ENCODE peak calls at places on chromosomes 12 and 14, in four cellular contexts. V is GM12878, G is SK-N-SH, K is K562. B is an unnamed sample.
A peak's percentile ranks its signal among the peaks of the same experiment; 100 is the strongest.

GRCh38 chr12:70831538-70831937 is 89.0 kb downstream of the PTPRR start:
- DNase-seq in K (peak; percentile 18), V (no peak), G (no peak), B (no peak)

GRCh38 chr14:48325486-48325885 is 650.1 kb upstream of the MDGA2 start:
- DNase-seq in G (no peak), V (no peak), K (no peak), B (no peak)

GRCh38 chr14:104800600-104801283 is at the start of gene ZBTB42:
- DNase-seq in V (no peak), G (peak; percentile 89), K (peak; percentile 77), B (peak; percentile 54)

GRCh38 chr14:54331516-54331915 is 65.3 kb upstream of the CDKN3 start:
- DNase-seq in G (no peak), V (no peak), K (no peak), B (no peak)

GRCh38 chr14:74973003-74973614 is 17.7 kb upstream of the PGF start:
- DNase-seq in V (no peak), G (peak; percentile 47), K (no peak), B (no peak)

GRCh38 chr12:8032242-8033152 is at the start of gene FOXJ2:
- DNase-seq in G (peak; percentile 91), V (no peak), K (peak; percentile 73), B (peak; percentile 11)

GRCh38 chr14:51962678-51963077 is 26.7 kb upstream of the RTRAF start:
- DNase-seq in G (no peak), V (no peak), K (no peak), B (no peak)

GRCh38 chr12:84719997-84720396 is 192.6 kb downstream of the SLC6A15 start:
- DNase-seq in G (no peak), K (no peak), V (no peak), B (no peak)

GRCh38 chr14:59228416-59228815 is 39.9 kb downstream of the DAAM1 start:
- DNase-seq in G (no peak), V (no peak), K (no peak), B (no peak)

GRCh38 chr12:24595652-24596235 is 353.2 kb downstream of the BCAT1 start:
- DNase-seq in G (peak; percentile 26), K (peak; percentile 5), V (no peak), B (peak; percentile 10)

GRCh38 chr12:104504151-104504550 is 47.4 kb downstream of the CHST11 start:
- DNase-seq in K (no peak), G (peak; percentile 65), V (no peak), B (no peak)

GRCh38 chr12:20798561-20798960 is 11.9 kb upstream of the SLCO1B3 start:
- DNase-seq in K (no peak), G (peak; percentile 14), V (no peak), B (peak; percentile 46)

GRCh38 chr14:72894623-72895378 is 900 bp upstream of the DPF3 start:
- DNase-seq in K (peak; percentile 64), G (peak; percentile 34), V (no peak), B (no peak)

GRCh38 chr12:104057771-104058197 is 6.5 kb upstream of the HCFC2 start:
- DNase-seq in K (peak; percentile 35), V (no peak), G (peak; percentile 40), B (no peak)

GRCh38 chr12:51647647-51648046 is 56.6 kb downstream of the SCN8A start:
- DNase-seq in G (peak; percentile 28), K (no peak), V (no peak), B (no peak)

GRCh38 chr12:3684449-3685051 is 68.4 kb downstream of the CRACR2A start:
- DNase-seq in K (peak; percentile 47), G (no peak), V (no peak), B (no peak)

GRCh38 chr12:54229624-54230212 is 40.9 kb upstream of the SMUG1 start:
- DNase-seq in K (no peak), G (no peak), V (no peak), B (no peak)

GRCh38 chr12:15996254-15996653 is 85.1 kb downstream of the DERA start:
- DNase-seq in K (peak; percentile 38), G (no peak), V (no peak), B (no peak)
- TF ChIP-seq MXI1 in K (no peak), G (no peak), V (no peak), B (no peak)

DNA sequence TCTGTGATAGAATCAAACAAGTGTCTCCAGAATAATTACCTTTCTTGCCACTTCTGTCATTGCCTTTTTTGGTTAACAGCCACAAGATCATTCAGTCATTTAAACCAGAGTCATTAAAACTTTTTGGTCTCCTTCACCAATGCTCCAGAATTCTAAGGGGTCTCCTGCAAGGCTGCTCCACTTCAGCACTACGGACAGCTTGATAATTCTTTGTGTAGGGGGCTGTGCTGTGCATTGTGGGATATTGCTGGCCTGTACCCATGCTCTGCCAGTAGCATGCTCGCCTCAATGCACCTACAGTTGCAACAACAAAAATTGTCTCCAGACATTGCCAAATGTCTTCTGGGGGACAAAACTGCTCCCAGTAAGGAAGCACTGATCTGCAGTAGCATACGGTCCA is 7.3 kb downstream of the ADAMTS20 start:
- DNase-seq in K (no peak), V (no peak), G (no peak), B (no peak)
- TF ChIP-seq REST in K (no peak), V (no peak), G (peak; percentile 52), B (no peak)

GRCh38 chr14:60508363-60508706 is 611 bp upstream of the SIX6 start:
- DNase-seq in K (no peak), G (peak; percentile 61), V (no peak), B (no peak)

GRCh38 chr14:60510254-60510975 is 1.5 kb downstream of the SIX6 start:
- DNase-seq in G (no peak), K (no peak), V (no peak), B (no peak)

GRCh38 chr14:60508707-60509437 is at the start of gene SIX6:
- DNase-seq in K (no peak), V (no peak), G (peak; percentile 77), B (no peak)

GRCh38 chr14:60510976-60511599 is 2.1 kb downstream of the SIX6 start:
- DNase-seq in G (peak; percentile 52), V (no peak), K (no peak), B (no peak)

GRCh38 chr14:60509438-60510253 is 700 bp downstream of the SIX6 start:
- DNase-seq in V (no peak), G (peak; percentile 67), K (no peak), B (no peak)
- TF ChIP-seq MXI1 in V (no peak), G (no peak), K (no peak), B (no peak)

GRCh38 chr12:53049582-53050318 is at the start of gene TNS2:
- DNase-seq in K (peak; percentile 44), G (peak; percentile 72), V (no peak), B (peak; percentile 72)
- TF ChIP-seq REST in K (no peak), G (no peak), V (no peak), B (no peak)

GRCh38 chr12:1058423-1058822 is 67.4 kb downstream of the ERC1 start:
- DNase-seq in V (no peak), K (no peak), G (no peak), B (no peak)

GRCh38 chr12:1056390-1056789 is 65.4 kb downstream of the ERC1 start:
- DNase-seq in G (no peak), V (no peak), K (no peak), B (no peak)

GRCh38 chr12:1063852-1064251 is 72.8 kb downstream of the ERC1 start:
- DNase-seq in G (no peak), K (no peak), V (no peak), B (no peak)

GRCh38 chr12:1054103-1054838 is 63.2 kb downstream of the ERC1 start:
- DNase-seq in V (no peak), G (peak; percentile 67), K (no peak), B (peak; percentile 94)

DNA sequence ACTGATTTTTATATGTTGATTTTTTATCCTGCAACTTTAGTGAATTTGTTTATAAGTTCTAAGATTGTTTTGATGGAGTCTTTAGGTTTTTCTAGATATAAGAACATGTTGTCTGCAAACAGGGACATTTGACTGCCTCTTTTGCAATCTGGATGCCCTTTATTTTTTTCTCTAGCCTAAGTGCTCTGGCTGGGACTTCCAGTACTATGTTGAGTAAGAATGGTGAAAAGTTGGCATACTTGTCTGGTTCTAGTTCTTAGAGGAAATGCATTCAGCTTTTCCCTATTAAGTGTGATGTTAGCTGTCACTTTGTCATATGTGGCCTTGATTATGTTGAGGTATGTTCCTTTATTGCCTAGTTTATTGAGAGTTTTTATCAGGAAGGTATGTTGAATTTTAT is 68.1 kb downstream of the ERC1 start:
- DNase-seq in K (no peak), G (no peak), V (no peak), B (no peak)
- TF ChIP-seq MXI1 in K (no peak), G (no peak), V (no peak), B (no peak)